ENCODE peak calls at places on chromosomes 5 and 9, in ten cellular contexts. R is Ammon's horn, D is HL-60, Y is ureter, I is NCI-H1092, G is choroid plexus epithelial cell, P is NCI-H460, U is EH, H is sciatic nerve, M is cardiac muscle cell. Q is an unnamed sample.

GRCh38 chr9:12862596-12862995 is 87.8 kb downstream of the LURAP1L start:
- DNase-seq in P (no peak), I (no peak), H (no peak), D (no peak), R (no peak), G (no peak), U (no peak), Y (no peak), M (no peak), Q (no peak)

GRCh38 chr9:135968083-135968476 is 6.9 kb upstream of the UBAC1 start:
- DNase-seq in D (no peak), H (no peak), U (no peak), I (no peak), G (peak), Y (no peak), R (no peak), P (no peak), M (no peak), Q (no peak)

GRCh38 chr5:160797020-160797419 is 55.0 kb downstream of the ATP10B start:
- DNase-seq in G (no peak), R (no peak), H (no peak), Y (no peak), M (no peak), P (no peak), D (no peak), U (no peak), I (no peak), Q (no peak)

GRCh38 chr5:86570427-86571083 is 47.2 kb upstream of the COX7C start:
- DNase-seq in G (no peak), Y (no peak), P (no peak), U (no peak), M (no peak), D (no peak), H (no peak), I (no peak), R (no peak), Q (no peak)

GRCh38 chr5:130111723-130112122 is 207.5 kb downstream of the CHSY3 start:
- DNase-seq in D (no peak), Y (no peak), P (no peak), I (no peak), M (no peak), U (no peak), R (no peak), G (no peak), H (no peak), Q (no peak)

GRCh38 chr9:123528521-123528920 is 172.5 kb downstream of the CRB2 start:
- DNase-seq in M (no peak), R (no peak), P (no peak), G (no peak), Y (no peak), I (no peak), D (no peak), H (no peak), U (no peak), Q (no peak)

GRCh38 chr5:131671994-131672655 is 37.1 kb upstream of the RAPGEF6 start:
- DNase-seq in P (peak), R (peak), I (no peak), G (peak), M (peak), U (peak), H (no peak), Y (no peak), D (no peak), Q (no peak)

GRCh38 chr9:98062161-98062560 is 5.6 kb downstream of the NANS start:
- DNase-seq in Y (no peak), P (no peak), D (no peak), H (no peak), M (no peak), G (no peak), U (no peak), I (no peak), R (no peak), Q (no peak)

GRCh38 chr5:179342577-179342976 is 2.7 kb downstream of the ADAMTS2 start:
- DNase-seq in Y (no peak), M (peak), P (no peak), D (no peak), H (no peak), U (peak), G (peak), R (no peak), I (no peak), Q (no peak)

GRCh38 chr9:5231212-5231611 is at the start of gene INSL4:
- DNase-seq in G (peak), U (peak), R (no peak), D (no peak), P (peak), H (no peak), M (no peak), I (no peak), Y (no peak), Q (no peak)

GRCh38 chr9:93871286-93871685 is 83.9 kb downstream of the BARX1 start:
- DNase-seq in Y (no peak), D (no peak), M (no peak), H (no peak), U (no peak), P (no peak), G (no peak), R (no peak), I (no peak), Q (no peak)

GRCh38 chr5:154352960-154353548 is 92.7 kb upstream of the SAP30L start:
- DNase-seq in I (no peak), P (no peak), M (no peak), Y (no peak), U (no peak), H (no peak), G (peak), R (no peak), D (no peak), Q (no peak)

GRCh38 chr5:173078878-173079277 is 22.7 kb downstream of the CREBRF start:
- DNase-seq in I (no peak), D (no peak), M (no peak), H (no peak), G (no peak), P (no peak), U (no peak), Y (no peak), R (no peak), Q (no peak)

GRCh38 chr5:52783226-52783959 is 4.3 kb upstream of the ITGA1 start:
- DNase-seq in I (no peak), D (no peak), G (no peak), P (no peak), M (no peak), Y (no peak), H (no peak), U (peak), R (no peak), Q (no peak)

GRCh38 chr9:33287087-33287490 is 3.2 kb upstream of the NFX1 start:
- DNase-seq in I (peak), M (peak), H (no peak), D (peak), P (peak), R (peak), U (peak), G (peak), Y (peak), Q (no peak)

GRCh38 chr9:8733096-8733954 is 933.7 kb upstream of the DMAC1 start:
- DNase-seq in I (peak), M (peak), R (peak), G (peak), P (peak), Y (no peak), D (no peak), U (no peak), H (no peak), Q (no peak)